ENCODE peak calls at places on chromosome 16, in seven cellular contexts. W is upper lobe of right lung, F is left ventricle myocardium inferior, C is PC-3, D is heart left ventricle, M is Panc1, N is psoas muscle. B is an unnamed sample.

GRCh38 chr16:86882586-86883280 is 304.4 kb downstream of the FOXL1 start:
- DNase-seq in M (no peak), W (peak), N (no peak), C (peak), D (no peak), F (peak), B (no peak)

GRCh38 chr16:82655315-82655714 is 28.5 kb downstream of the CDH13 start:
- DNase-seq in W (no peak), D (no peak), N (no peak), M (no peak), C (no peak), F (no peak), B (no peak)

GRCh38 chr16:84196727-84197486 is 6.0 kb downstream of the ADAD2 start:
- DNase-seq in W (no peak), F (no peak), D (no peak), N (no peak), M (no peak), C (no peak), B (no peak)

GRCh38 chr16:81522141-81522701 is 77.6 kb downstream of the CMIP start:
- DNase-seq in C (peak), D (no peak), F (no peak), W (peak), N (peak), M (no peak), B (no peak)

GRCh38 chr16:19223235-19223847 is 55.3 kb downstream of the SYT17 start:
- DNase-seq in D (no peak), N (no peak), W (no peak), M (peak), F (no peak), C (peak), B (no peak)

GRCh38 chr16:88870608-88871348 is 4.3 kb upstream of the PABPN1L start:
- DNase-seq in W (no peak), N (no peak), M (no peak), D (no peak), C (no peak), F (no peak), B (no peak)

GRCh38 chr16:12300946-12301500 is 324.5 kb downstream of the SNX29 start:
- DNase-seq in F (no peak), N (no peak), W (no peak), M (no peak), D (no peak), C (no peak), B (no peak)

GRCh38 chr16:69711115-69711740 is 15.1 kb downstream of the NQO1 start:
- DNase-seq in D (no peak), W (peak), C (peak), F (no peak), N (no peak), M (no peak), B (no peak)

GRCh38 chr16:50932348-50932916 is 190.5 kb downstream of the CYLD start:
- DNase-seq in N (no peak), W (no peak), D (no peak), F (no peak), M (no peak), C (no peak), B (no peak)

GRCh38 chr16:49587511-49587910 is 213.9 kb downstream of the C16orf78 start:
- DNase-seq in M (no peak), W (no peak), C (no peak), D (no peak), F (no peak), N (no peak), B (no peak)

GRCh38 chr16:1330931-1331711 is 2.3 kb upstream of the BAIAP3 start:
- DNase-seq in F (no peak), D (no peak), W (no peak), C (no peak), M (no peak), N (no peak), B (no peak)

GRCh38 chr16:67151431-67152097 is 766 bp upstream of the B3GNT9 start:
- DNase-seq in W (no peak), D (no peak), C (no peak), M (no peak), F (no peak), N (no peak), B (no peak)

GRCh38 chr16:88560722-88561484 is 9.3 kb upstream of the ZC3H18 start:
- DNase-seq in C (peak), W (no peak), F (no peak), M (no peak), D (no peak), N (no peak), B (peak)

GRCh38 chr16:84327926-84328505 is 33.3 kb downstream of the WFDC1 start:
- DNase-seq in M (no peak), N (no peak), C (no peak), D (no peak), F (no peak), W (peak), B (no peak)

DNA sequence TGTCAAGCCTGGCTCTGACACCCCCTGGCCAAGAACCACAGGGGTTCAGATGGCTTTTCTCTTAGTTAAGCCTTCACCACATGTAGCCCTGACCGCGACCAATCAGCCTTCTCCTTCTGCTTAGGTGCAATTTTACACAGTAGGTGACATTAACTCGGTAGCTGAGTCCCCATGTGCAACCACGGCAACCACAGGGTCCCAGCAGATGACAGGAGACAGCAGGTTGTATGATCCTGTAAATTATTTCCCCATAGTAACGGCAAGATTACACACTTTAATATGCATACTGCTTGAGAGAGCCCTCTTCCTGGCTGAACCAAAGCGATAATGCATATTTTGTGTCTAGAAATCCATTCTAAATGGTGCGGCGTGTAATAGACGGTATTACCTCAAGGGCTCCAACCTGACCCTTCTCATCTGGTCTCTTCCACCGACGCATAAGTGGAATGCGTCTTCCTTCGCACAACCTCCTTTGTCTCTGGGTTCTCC is 458.7 kb upstream of the ZFHX3 start:
- DNase-seq in F (no peak), N (no peak), C (no peak), M (no peak), W (no peak), D (no peak), B (no peak)
- TF ChIP-seq CTCF in F (no peak), N (no peak), C (no peak), M (no peak), W (no peak), D (no peak), B (no peak)

GRCh38 chr16:14004719-14005315 is 66.3 kb upstream of the MRTFB start:
- DNase-seq in C (no peak), M (no peak), F (no peak), D (no peak), W (no peak), N (peak), B (no peak)

GRCh38 chr16:14002416-14002815 is 68.7 kb upstream of the MRTFB start:
- DNase-seq in C (no peak), M (no peak), D (no peak), F (no peak), W (no peak), N (no peak), B (no peak)

GRCh38 chr16:14004031-14004718 is 66.9 kb upstream of the MRTFB start:
- DNase-seq in M (no peak), F (peak), W (no peak), N (peak), C (no peak), D (peak), B (no peak)

GRCh38 chr16:14001521-14001920 is 69.6 kb upstream of the MRTFB start:
- DNase-seq in N (no peak), W (no peak), D (no peak), F (no peak), M (no peak), C (no peak), B (no peak)

DNA sequence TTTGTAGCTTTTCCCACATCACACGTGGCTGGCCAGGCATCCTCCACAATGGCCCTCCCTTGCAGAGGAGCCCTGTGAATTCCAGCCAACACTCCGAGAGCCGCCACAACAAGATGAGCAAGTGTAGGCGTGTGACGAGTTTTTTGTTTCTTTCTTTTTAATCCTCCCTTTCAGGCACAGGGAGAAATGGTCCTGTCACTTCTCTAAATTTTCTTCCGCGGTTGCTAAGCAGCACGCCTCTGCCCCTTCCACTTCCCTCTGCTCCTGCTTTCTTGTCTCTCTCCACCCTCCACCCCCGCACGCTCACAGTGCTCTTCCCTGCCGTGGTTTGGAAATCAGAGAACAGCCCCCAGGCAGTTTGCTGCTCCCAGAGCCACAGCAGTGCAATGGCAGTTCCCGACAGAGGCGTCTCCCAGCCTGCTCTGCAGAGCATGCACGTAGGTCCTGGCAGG is 68.0 kb upstream of the MRTFB start:
- DNase-seq in D (peak), W (peak), M (no peak), N (peak), F (peak), C (peak), B (no peak)
- TF ChIP-seq CTCF in D (no peak), W (peak), M (no peak), N (no peak), F (peak), C (no peak), B (peak)

DNA sequence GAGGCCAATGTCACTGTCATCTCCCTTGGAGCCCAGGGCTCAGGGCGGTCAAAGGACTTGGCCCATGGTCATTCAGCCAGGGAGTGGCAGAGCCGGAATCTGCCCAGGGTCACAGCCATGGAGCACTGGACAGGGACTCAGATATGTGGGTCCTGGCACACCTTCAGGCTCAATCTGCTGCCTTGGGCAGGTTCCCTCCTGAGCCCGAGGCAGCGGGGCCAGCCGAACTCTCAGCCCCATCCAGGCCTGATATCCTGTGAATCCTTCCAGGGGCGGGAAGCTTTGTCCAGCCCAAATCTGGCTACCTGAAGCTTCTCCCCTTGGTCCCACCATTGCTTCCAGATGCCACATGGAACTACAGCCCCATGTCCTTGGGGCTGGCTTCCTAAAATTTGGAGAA is 12.2 kb upstream of the CDIPT start:
- DNase-seq in F (no peak), D (no peak), M (no peak), W (no peak), C (no peak), N (no peak), B (no peak)
- TF ChIP-seq CTCF in F (no peak), D (no peak), M (no peak), W (no peak), C (no peak), N (no peak), B (no peak)

GRCh38 chr16:56933266-56933619 is 1.3 kb downstream of the HERPUD1 start:
- DNase-seq in F (no peak), N (no peak), W (no peak), M (no peak), C (no peak), D (no peak), B (no peak)

GRCh38 chr16:56930516-56931252 is 1.3 kb upstream of the HERPUD1 start:
- DNase-seq in N (no peak), C (no peak), M (no peak), W (no peak), F (no peak), D (no peak), B (no peak)

GRCh38 chr16:56931253-56931768 is 631 bp upstream of the HERPUD1 start:
- DNase-seq in M (no peak), W (no peak), C (no peak), N (no peak), D (no peak), F (no peak), B (no peak)

GRCh38 chr16:56932588-56933265 is 785 bp downstream of the HERPUD1 start:
- DNase-seq in C (peak), M (peak), D (peak), F (peak), W (peak), N (peak), B (peak)

GRCh38 chr16:56931769-56932587 is at the start of gene HERPUD1:
- DNase-seq in N (peak), F (peak), M (peak), D (peak), C (peak), W (peak), B (peak)
- TF ChIP-seq CTCF in N (no peak), F (peak), M (no peak), D (no peak), C (no peak), W (no peak), B (peak)

B was measured in progenitor cell of endocrine pancreas.